ENCODE peak calls at places on chromosomes 16 and 17, in nine cellular contexts. One of them, this sample, is unnamed.

GRCh38 chr16:12685806-12686205 is 117.9 kb downstream of the CPPED1 start:
- DNase-seq in heart right ventricle: no peak
- DNase-seq in neuronal stem cell: no peak
- DNase-seq in SJCRH30: no peak
- DNase-seq in endothelial cell of umbilical vein: no peak
- DNase-seq in colonic mucosa: no peak
- DNase-seq in CD4-positive, CD25-positive, alpha-beta regulatory T cell: no peak
- DNase-seq in esophagus muscularis mucosa: no peak
- DNase-seq in pancreas: no peak
- DNase-seq in this sample: no peak

GRCh38 chr17:43645765-43646481 is 15.8 kb downstream of the MEOX1 start:
- DNase-seq in heart right ventricle: peak; percentile 86
- DNase-seq in neuronal stem cell: no peak
- DNase-seq in SJCRH30: no peak
- DNase-seq in endothelial cell of umbilical vein: peak; percentile 61
- DNase-seq in colonic mucosa: peak; percentile 36
- DNase-seq in CD4-positive, CD25-positive, alpha-beta regulatory T cell: no peak
- DNase-seq in esophagus muscularis mucosa: no peak
- DNase-seq in pancreas: peak; percentile 24
- DNase-seq in this sample: no peak

GRCh38 chr17:49995055-49995738 is at the start of gene DLX3:
- DNase-seq in heart right ventricle: peak; percentile 71
- DNase-seq in neuronal stem cell: peak; percentile 78
- DNase-seq in SJCRH30: peak; percentile 52
- DNase-seq in endothelial cell of umbilical vein: peak; percentile 45
- DNase-seq in colonic mucosa: peak; percentile 75
- DNase-seq in CD4-positive, CD25-positive, alpha-beta regulatory T cell: no peak
- DNase-seq in esophagus muscularis mucosa: no peak
- DNase-seq in pancreas: peak; percentile 62
- DNase-seq in this sample: no peak

GRCh38 chr16:22977294-22977697 is 163.3 kb downstream of the HS3ST2 start:
- DNase-seq in heart right ventricle: no peak
- DNase-seq in neuronal stem cell: no peak
- DNase-seq in SJCRH30: no peak
- DNase-seq in endothelial cell of umbilical vein: peak; percentile 3
- DNase-seq in colonic mucosa: no peak
- DNase-seq in CD4-positive, CD25-positive, alpha-beta regulatory T cell: no peak
- DNase-seq in esophagus muscularis mucosa: peak; percentile 14
- DNase-seq in pancreas: no peak
- DNase-seq in this sample: peak; percentile 7

GRCh38 chr17:29784661-29785060 is 145.4 kb downstream of the SSH2 start:
- DNase-seq in heart right ventricle: no peak
- DNase-seq in neuronal stem cell: no peak
- DNase-seq in SJCRH30: no peak
- DNase-seq in endothelial cell of umbilical vein: peak; percentile 12
- DNase-seq in colonic mucosa: no peak
- DNase-seq in CD4-positive, CD25-positive, alpha-beta regulatory T cell: no peak
- DNase-seq in esophagus muscularis mucosa: no peak
- DNase-seq in pancreas: no peak
- DNase-seq in this sample: no peak

GRCh38 chr17:12613566-12613965 is 52.1 kb upstream of the MYOCD start:
- DNase-seq in heart right ventricle: no peak
- DNase-seq in neuronal stem cell: no peak
- DNase-seq in SJCRH30: peak; percentile 79
- DNase-seq in endothelial cell of umbilical vein: no peak
- DNase-seq in colonic mucosa: no peak
- DNase-seq in CD4-positive, CD25-positive, alpha-beta regulatory T cell: no peak
- DNase-seq in esophagus muscularis mucosa: no peak
- DNase-seq in pancreas: no peak
- DNase-seq in this sample: no peak

GRCh38 chr17:73643012-73643845 is 1.0 kb downstream of the SDK2 start:
- DNase-seq in heart right ventricle: peak; percentile 34
- DNase-seq in neuronal stem cell: peak; percentile 46
- DNase-seq in SJCRH30: peak; percentile 82
- DNase-seq in endothelial cell of umbilical vein: no peak
- DNase-seq in colonic mucosa: peak; percentile 47
- DNase-seq in CD4-positive, CD25-positive, alpha-beta regulatory T cell: no peak
- DNase-seq in esophagus muscularis mucosa: no peak
- DNase-seq in pancreas: no peak
- DNase-seq in this sample: no peak

GRCh38 chr17:17035920-17036319 is 6.3 kb upstream of the MPRIP start:
- DNase-seq in heart right ventricle: no peak
- DNase-seq in neuronal stem cell: no peak
- DNase-seq in SJCRH30: no peak
- DNase-seq in endothelial cell of umbilical vein: no peak
- DNase-seq in colonic mucosa: no peak
- DNase-seq in CD4-positive, CD25-positive, alpha-beta regulatory T cell: no peak
- DNase-seq in esophagus muscularis mucosa: no peak
- DNase-seq in pancreas: no peak
- DNase-seq in this sample: no peak

GRCh38 chr16:53433930-53434435 is 288 bp upstream of the RBL2 start:
- DNase-seq in heart right ventricle: no peak
- DNase-seq in neuronal stem cell: no peak
- DNase-seq in SJCRH30: peak; percentile 86
- DNase-seq in endothelial cell of umbilical vein: no peak
- DNase-seq in colonic mucosa: no peak
- DNase-seq in CD4-positive, CD25-positive, alpha-beta regulatory T cell: peak; percentile 68
- DNase-seq in esophagus muscularis mucosa: no peak
- DNase-seq in pancreas: no peak
- DNase-seq in this sample: peak; percentile 30

GRCh38 chr16:62283-62682 is 8.7 kb downstream of the SNRNP25 start:
- DNase-seq in heart right ventricle: no peak
- DNase-seq in neuronal stem cell: no peak
- DNase-seq in SJCRH30: no peak
- DNase-seq in endothelial cell of umbilical vein: no peak
- DNase-seq in colonic mucosa: no peak
- DNase-seq in CD4-positive, CD25-positive, alpha-beta regulatory T cell: no peak
- DNase-seq in esophagus muscularis mucosa: no peak
- DNase-seq in pancreas: no peak
- DNase-seq in this sample: no peak

GRCh38 chr16:3454631-3455147 is 11.2 kb downstream of the NAA60 start:
- DNase-seq in heart right ventricle: no peak
- DNase-seq in neuronal stem cell: no peak
- DNase-seq in SJCRH30: no peak
- DNase-seq in endothelial cell of umbilical vein: no peak
- DNase-seq in colonic mucosa: no peak
- DNase-seq in CD4-positive, CD25-positive, alpha-beta regulatory T cell: no peak
- DNase-seq in esophagus muscularis mucosa: no peak
- DNase-seq in pancreas: no peak
- DNase-seq in this sample: no peak

GRCh38 chr16:15973460-15973859 is 24.0 kb downstream of the ABCC1 start:
- DNase-seq in heart right ventricle: no peak
- DNase-seq in neuronal stem cell: no peak
- DNase-seq in SJCRH30: no peak
- DNase-seq in endothelial cell of umbilical vein: no peak
- DNase-seq in colonic mucosa: no peak
- DNase-seq in CD4-positive, CD25-positive, alpha-beta regulatory T cell: no peak
- DNase-seq in esophagus muscularis mucosa: no peak
- DNase-seq in pancreas: no peak
- DNase-seq in this sample: no peak

GRCh38 chr16:79571065-79571697 is 29.4 kb downstream of the MAF start:
- DNase-seq in heart right ventricle: no peak
- DNase-seq in neuronal stem cell: no peak
- DNase-seq in SJCRH30: no peak
- DNase-seq in endothelial cell of umbilical vein: no peak
- DNase-seq in colonic mucosa: no peak
- DNase-seq in CD4-positive, CD25-positive, alpha-beta regulatory T cell: no peak
- DNase-seq in esophagus muscularis mucosa: no peak
- DNase-seq in pancreas: no peak
- DNase-seq in this sample: no peak

GRCh38 chr16:77531741-77532140 is 96.9 kb upstream of the ADAMTS18 start:
- DNase-seq in heart right ventricle: no peak
- DNase-seq in neuronal stem cell: no peak
- DNase-seq in SJCRH30: peak; percentile 3
- DNase-seq in endothelial cell of umbilical vein: peak; percentile 63
- DNase-seq in colonic mucosa: no peak
- DNase-seq in CD4-positive, CD25-positive, alpha-beta regulatory T cell: no peak
- DNase-seq in esophagus muscularis mucosa: peak; percentile 19
- DNase-seq in pancreas: no peak
- DNase-seq in this sample: peak; percentile 36

GRCh38 chr16:49446805-49447204 is 73.2 kb downstream of the C16orf78 start:
- DNase-seq in heart right ventricle: no peak
- DNase-seq in neuronal stem cell: no peak
- DNase-seq in SJCRH30: no peak
- DNase-seq in endothelial cell of umbilical vein: no peak
- DNase-seq in colonic mucosa: no peak
- DNase-seq in CD4-positive, CD25-positive, alpha-beta regulatory T cell: no peak
- DNase-seq in esophagus muscularis mucosa: no peak
- DNase-seq in pancreas: no peak
- DNase-seq in this sample: no peak

GRCh38 chr17:60089097-60089844 is 10.6 kb upstream of the HEATR6 start:
- DNase-seq in heart right ventricle: no peak
- DNase-seq in neuronal stem cell: no peak
- DNase-seq in SJCRH30: no peak
- DNase-seq in endothelial cell of umbilical vein: no peak
- DNase-seq in colonic mucosa: no peak
- DNase-seq in CD4-positive, CD25-positive, alpha-beta regulatory T cell: no peak
- DNase-seq in esophagus muscularis mucosa: no peak
- DNase-seq in pancreas: no peak
- DNase-seq in this sample: no peak

GRCh38 chr17:60091109-60091508 is 12.4 kb upstream of the HEATR6 start:
- DNase-seq in heart right ventricle: no peak
- DNase-seq in neuronal stem cell: no peak
- DNase-seq in SJCRH30: no peak
- DNase-seq in endothelial cell of umbilical vein: no peak
- DNase-seq in colonic mucosa: no peak
- DNase-seq in CD4-positive, CD25-positive, alpha-beta regulatory T cell: no peak
- DNase-seq in esophagus muscularis mucosa: no peak
- DNase-seq in pancreas: no peak
- DNase-seq in this sample: no peak

GRCh38 chr17:60090412-60090811 is 11.7 kb upstream of the HEATR6 start:
- DNase-seq in heart right ventricle: no peak
- DNase-seq in neuronal stem cell: no peak
- DNase-seq in SJCRH30: no peak
- DNase-seq in endothelial cell of umbilical vein: no peak
- DNase-seq in colonic mucosa: no peak
- DNase-seq in CD4-positive, CD25-positive, alpha-beta regulatory T cell: no peak
- DNase-seq in esophagus muscularis mucosa: no peak
- DNase-seq in pancreas: no peak
- DNase-seq in this sample: no peak

GRCh38 chr17:60093694-60094093 is 15.0 kb upstream of the HEATR6 start:
- DNase-seq in heart right ventricle: no peak
- DNase-seq in neuronal stem cell: no peak
- DNase-seq in SJCRH30: no peak
- DNase-seq in endothelial cell of umbilical vein: no peak
- DNase-seq in colonic mucosa: no peak
- DNase-seq in CD4-positive, CD25-positive, alpha-beta regulatory T cell: no peak
- DNase-seq in esophagus muscularis mucosa: no peak
- DNase-seq in pancreas: no peak
- DNase-seq in this sample: no peak

GRCh38 chr17:60091908-60092331 is 13.2 kb upstream of the HEATR6 start:
- DNase-seq in heart right ventricle: no peak
- DNase-seq in neuronal stem cell: no peak
- DNase-seq in SJCRH30: no peak
- DNase-seq in endothelial cell of umbilical vein: peak; percentile 54
- DNase-seq in colonic mucosa: no peak
- DNase-seq in CD4-positive, CD25-positive, alpha-beta regulatory T cell: no peak
- DNase-seq in esophagus muscularis mucosa: no peak
- DNase-seq in pancreas: no peak
- DNase-seq in this sample: no peak
- H3K27ac ChIP-seq in heart right ventricle: no peak overlapping the region
- H3K27ac ChIP-seq in neuronal stem cell: no peak overlapping the region
- H3K27ac ChIP-seq in SJCRH30: no peak overlapping the region
- H3K27ac ChIP-seq in endothelial cell of umbilical vein: no peak overlapping the region
- H3K27ac ChIP-seq in colonic mucosa: peak overlapping the region; percentile 44
- H3K27ac ChIP-seq in CD4-positive, CD25-positive, alpha-beta regulatory T cell: no peak overlapping the region
- H3K27ac ChIP-seq in esophagus muscularis mucosa: no peak overlapping the region
- H3K27ac ChIP-seq in pancreas: peak overlapping the region; percentile 71
- H3K27ac ChIP-seq in this sample: no peak overlapping the region

DNA sequence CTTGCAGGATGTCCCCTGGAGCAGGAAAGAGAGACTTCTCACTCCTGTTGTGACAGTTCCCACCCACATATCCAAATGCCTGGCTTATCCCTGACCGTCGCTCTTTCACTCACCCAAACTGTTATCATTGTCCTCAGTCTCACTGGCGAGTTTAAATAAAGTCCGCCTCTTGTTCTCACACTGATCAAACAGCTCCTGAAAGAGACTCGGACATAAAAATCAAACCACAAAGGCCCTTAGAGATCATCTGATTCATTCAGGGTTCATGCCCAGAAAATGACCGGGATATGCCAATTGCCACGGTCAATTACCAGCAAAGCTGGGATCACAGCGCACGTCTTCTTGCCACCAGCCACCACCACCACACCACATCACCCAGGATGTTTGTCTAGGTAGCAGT is 19.9 kb downstream of the GGA3 start:
- DNase-seq in heart right ventricle: no peak
- DNase-seq in neuronal stem cell: no peak
- DNase-seq in SJCRH30: no peak
- DNase-seq in endothelial cell of umbilical vein: no peak
- DNase-seq in colonic mucosa: no peak
- DNase-seq in CD4-positive, CD25-positive, alpha-beta regulatory T cell: no peak
- DNase-seq in esophagus muscularis mucosa: no peak
- DNase-seq in pancreas: no peak
- DNase-seq in this sample: no peak
- H3K27ac ChIP-seq in heart right ventricle: no peak overlapping the region
- H3K27ac ChIP-seq in neuronal stem cell: no peak overlapping the region
- H3K27ac ChIP-seq in SJCRH30: no peak overlapping the region
- H3K27ac ChIP-seq in endothelial cell of umbilical vein: no peak overlapping the region
- H3K27ac ChIP-seq in colonic mucosa: no peak overlapping the region
- H3K27ac ChIP-seq in CD4-positive, CD25-positive, alpha-beta regulatory T cell: no peak overlapping the region
- H3K27ac ChIP-seq in esophagus muscularis mucosa: peak overlapping the region; percentile 7
- H3K27ac ChIP-seq in pancreas: no peak overlapping the region
- H3K27ac ChIP-seq in this sample: no peak overlapping the region

DNA sequence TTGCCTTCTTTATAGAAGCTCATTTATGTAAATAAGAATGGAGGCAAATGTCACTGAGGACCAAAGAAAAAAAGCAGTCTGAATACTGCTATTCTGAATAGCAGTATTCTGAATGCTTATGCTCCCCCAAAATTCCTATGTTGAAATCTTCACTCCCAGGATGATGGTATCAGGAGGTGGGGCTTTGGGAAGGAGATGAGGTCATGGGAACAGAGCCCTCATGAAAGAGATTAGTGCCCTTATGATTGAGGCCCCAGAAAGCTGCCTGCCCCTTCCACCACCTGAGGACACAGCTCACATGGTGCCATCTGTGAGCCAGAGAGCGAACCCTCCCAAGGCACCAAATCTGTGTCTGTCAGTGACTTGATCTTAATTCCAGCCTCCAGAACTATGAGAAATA is 28.8 kb downstream of the HEATR6 start:
- DNase-seq in heart right ventricle: no peak
- DNase-seq in neuronal stem cell: no peak
- DNase-seq in SJCRH30: no peak
- DNase-seq in endothelial cell of umbilical vein: no peak
- DNase-seq in colonic mucosa: no peak
- DNase-seq in CD4-positive, CD25-positive, alpha-beta regulatory T cell: no peak
- DNase-seq in esophagus muscularis mucosa: no peak
- DNase-seq in pancreas: no peak
- DNase-seq in this sample: no peak
- H3K27ac ChIP-seq in heart right ventricle: no peak overlapping the region
- H3K27ac ChIP-seq in neuronal stem cell: no peak overlapping the region
- H3K27ac ChIP-seq in SJCRH30: no peak overlapping the region
- H3K27ac ChIP-seq in endothelial cell of umbilical vein: no peak overlapping the region
- H3K27ac ChIP-seq in colonic mucosa: no peak overlapping the region
- H3K27ac ChIP-seq in CD4-positive, CD25-positive, alpha-beta regulatory T cell: no peak overlapping the region
- H3K27ac ChIP-seq in esophagus muscularis mucosa: no peak overlapping the region
- H3K27ac ChIP-seq in pancreas: no peak overlapping the region
- H3K27ac ChIP-seq in this sample: no peak overlapping the region

DNA sequence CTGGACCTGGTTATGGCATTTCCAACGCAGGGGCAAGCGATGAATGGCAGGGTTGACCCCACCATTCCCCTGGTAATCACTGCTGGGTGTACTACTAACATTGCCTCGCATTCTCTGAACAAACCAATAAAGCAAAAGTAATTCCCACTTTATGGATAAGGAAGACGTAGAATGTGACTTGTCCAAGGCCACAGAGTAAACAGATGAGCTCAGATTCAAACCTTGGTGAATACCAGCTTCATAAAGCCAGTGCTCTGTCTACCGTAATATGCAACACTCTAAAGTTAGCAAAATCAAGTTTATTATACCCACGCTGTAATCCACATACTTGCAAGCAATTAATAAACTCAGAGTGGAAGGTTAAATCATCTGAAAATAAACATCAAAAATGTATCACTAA is 59.6 kb downstream of the ANKFY1 start:
- DNase-seq in heart right ventricle: no peak
- DNase-seq in neuronal stem cell: no peak
- DNase-seq in SJCRH30: no peak
- DNase-seq in endothelial cell of umbilical vein: no peak
- DNase-seq in colonic mucosa: no peak
- DNase-seq in CD4-positive, CD25-positive, alpha-beta regulatory T cell: no peak
- DNase-seq in esophagus muscularis mucosa: no peak
- DNase-seq in pancreas: no peak
- DNase-seq in this sample: no peak
- H3K27ac ChIP-seq in heart right ventricle: peak overlapping the region; percentile 46
- H3K27ac ChIP-seq in neuronal stem cell: no peak overlapping the region
- H3K27ac ChIP-seq in SJCRH30: no peak overlapping the region
- H3K27ac ChIP-seq in endothelial cell of umbilical vein: peak overlapping the region; percentile 8
- H3K27ac ChIP-seq in colonic mucosa: peak overlapping the region; percentile 32
- H3K27ac ChIP-seq in CD4-positive, CD25-positive, alpha-beta regulatory T cell: no peak overlapping the region
- H3K27ac ChIP-seq in esophagus muscularis mucosa: peak overlapping the region; percentile 83
- H3K27ac ChIP-seq in pancreas: no peak overlapping the region
- H3K27ac ChIP-seq in this sample: no peak overlapping the region